ENCODE peak calls at places on chromosomes 5 and 9, in nine cellular contexts. Z, N, X, E, I, M, A, P and C are unnamed samples. For H3K4me1, the result is how much of the 10 kb centered on the place peaks cover.

GRCh38 chr5:139982975-139983240 is 60.2 kb downstream of the NRG2 start:
- DNase-seq in Z (no peak), N (no peak), X (no peak), E (no peak), I (no peak), M (no peak), A (no peak), P (no peak), C (no peak)

GRCh38 chr5:54516051-54516645 is 1.4 kb upstream of the SNX18 start:
- DNase-seq in Z (peak), N (no peak), X (no peak), E (no peak), I (no peak), M (no peak), A (no peak), P (no peak), C (no peak)

GRCh38 chr9:69104830-69105527 is 69.1 kb upstream of the TJP2 start:
- DNase-seq in Z (no peak), N (peak), X (peak), E (peak), I (no peak), M (peak), A (no peak), P (peak), C (no peak)

GRCh38 chr5:7849531-7850240 is 1.2 kb downstream of the CFAP90 start:
- DNase-seq in Z (peak), N (peak), X (no peak), E (no peak), I (no peak), M (no peak), A (no peak), P (no peak), C (no peak)

GRCh38 chr5:8457187-8458037 is 588.5 kb downstream of the MTRR start:
- DNase-seq in Z (peak), N (peak), X (peak), E (no peak), I (peak), M (peak), A (peak), P (peak), C (peak)

GRCh38 chr9:13358128-13358527 is 78.6 kb upstream of the MPDZ start:
- DNase-seq in Z (no peak), N (no peak), X (no peak), E (no peak), I (no peak), M (no peak), A (no peak), P (no peak), C (no peak)

GRCh38 chr9:90972057-90972456 is 170.4 kb downstream of the SYK start:
- DNase-seq in Z (no peak), N (no peak), X (no peak), E (no peak), I (no peak), M (no peak), A (no peak), P (peak), C (no peak)

GRCh38 chr5:180718810-180719453 is 20.9 kb downstream of the OR2Y1 start:
- DNase-seq in Z (peak), N (peak), X (no peak), E (peak), I (no peak), M (no peak), A (no peak), P (peak), C (no peak)

DNA sequence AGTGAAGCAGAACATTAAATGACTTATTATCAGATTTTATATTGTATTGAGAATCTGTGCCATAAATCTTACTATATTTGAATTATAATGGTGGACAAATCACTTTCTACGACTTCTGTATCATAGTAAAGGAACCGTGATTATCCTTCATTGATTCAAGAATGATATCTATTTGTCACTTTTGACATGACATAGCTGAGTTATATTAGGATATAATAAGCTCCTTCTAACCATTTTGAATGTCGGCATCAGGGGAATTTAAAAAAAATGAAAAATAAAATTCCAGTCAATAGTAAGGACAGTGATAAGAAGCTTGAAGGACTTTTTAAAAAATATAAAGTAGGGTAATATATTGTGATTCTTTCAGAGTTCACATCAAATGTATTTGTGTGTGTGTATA is 338.9 kb upstream of the ACO1 start:
- DNase-seq in Z (no peak), N (no peak), X (no peak), E (no peak), I (no peak), M (no peak), A (no peak), P (no peak), C (no peak)
- H3K27ac ChIP-seq in Z (no peak), N (no peak), X (no peak), E (no peak), I (no peak), M (no peak), A (no peak), P (no peak), C (no peak)

DNA sequence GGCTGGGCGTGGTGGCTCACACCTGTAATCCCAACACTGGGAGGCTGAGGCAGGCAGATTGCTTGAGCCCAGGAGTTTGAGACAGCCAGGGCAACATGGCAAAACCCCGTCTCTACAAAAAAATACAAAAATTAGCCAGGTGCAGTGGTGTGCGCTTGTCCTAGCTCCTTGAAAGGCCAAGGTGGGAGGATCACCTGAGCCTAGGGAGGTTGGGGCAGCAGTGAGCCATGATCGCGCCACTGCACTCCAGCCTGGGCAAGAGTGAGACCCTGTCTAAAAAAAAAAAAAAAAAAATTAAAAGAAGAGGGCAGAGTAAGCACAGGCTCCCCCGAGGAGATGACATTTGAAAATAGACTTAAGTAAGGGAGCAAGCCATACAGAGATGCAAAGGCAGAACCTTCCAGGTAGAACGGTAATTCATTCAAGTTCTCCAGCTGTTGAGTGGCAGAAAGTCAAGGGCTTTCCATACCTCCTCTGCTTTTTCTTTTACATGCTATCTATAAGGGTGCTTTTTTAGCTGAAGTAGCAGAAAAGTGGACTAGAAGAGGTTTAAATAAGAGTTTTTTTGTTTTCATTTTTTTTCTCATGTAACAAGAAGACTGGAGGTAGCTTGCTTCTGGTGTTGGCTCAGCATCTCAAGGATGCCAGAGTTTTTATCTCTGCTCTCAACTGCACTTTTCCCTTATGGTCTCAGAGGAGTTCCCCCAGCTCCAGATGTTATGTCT is 40.8 kb downstream of the ERGIC1 start:
- DNase-seq in Z (no peak), N (no peak), X (no peak), E (no peak), I (no peak), M (no peak), A (no peak), P (no peak), C (no peak)
- H3K4me1 ChIP-seq in Z (under half), N (under half), X (under half), E (under half), I (under half), M (under half), A (under half), P (under half), C (under half)

DNA sequence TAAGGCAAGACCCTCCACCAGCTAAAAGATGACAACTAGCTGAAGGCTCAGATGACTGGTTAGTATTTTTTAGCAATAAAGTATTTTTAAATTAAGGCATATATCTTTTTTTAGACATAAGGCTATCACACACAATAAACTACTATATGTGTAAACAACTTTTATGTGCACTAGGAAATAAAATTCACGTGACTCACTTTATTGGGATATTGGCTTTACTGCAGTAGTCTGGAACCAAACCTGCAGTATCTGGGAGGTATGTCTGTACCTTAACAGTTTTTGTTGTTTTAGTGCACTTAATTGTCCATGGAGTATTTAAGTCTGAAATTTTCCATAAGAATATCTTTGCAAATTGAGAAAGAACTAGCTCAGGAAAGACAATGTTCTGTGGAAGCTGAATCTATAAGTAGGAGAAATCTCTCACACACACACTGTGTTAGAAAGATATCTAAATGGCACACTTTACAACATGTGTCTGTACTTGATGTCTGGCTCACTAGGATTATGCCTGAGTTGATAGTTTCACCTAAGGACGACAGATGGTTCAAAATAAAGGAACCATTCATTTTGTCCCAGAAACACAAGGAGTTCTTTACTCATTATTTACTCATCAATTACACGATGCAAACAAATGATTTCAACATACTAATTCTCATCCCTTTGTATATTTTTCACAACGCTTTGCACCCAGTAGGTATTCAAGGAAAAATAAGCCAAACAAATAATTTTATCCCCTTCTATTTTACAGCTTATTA is 4.6 kb downstream of the RAPGEF6 start:
- DNase-seq in Z (no peak), N (peak), X (no peak), E (no peak), I (no peak), M (no peak), A (no peak), P (no peak), C (no peak)
- H3K4me3 ChIP-seq in Z (no peak), N (peak), X (no peak), E (no peak), I (no peak), M (no peak), A (no peak), P (no peak), C (no peak)

DNA sequence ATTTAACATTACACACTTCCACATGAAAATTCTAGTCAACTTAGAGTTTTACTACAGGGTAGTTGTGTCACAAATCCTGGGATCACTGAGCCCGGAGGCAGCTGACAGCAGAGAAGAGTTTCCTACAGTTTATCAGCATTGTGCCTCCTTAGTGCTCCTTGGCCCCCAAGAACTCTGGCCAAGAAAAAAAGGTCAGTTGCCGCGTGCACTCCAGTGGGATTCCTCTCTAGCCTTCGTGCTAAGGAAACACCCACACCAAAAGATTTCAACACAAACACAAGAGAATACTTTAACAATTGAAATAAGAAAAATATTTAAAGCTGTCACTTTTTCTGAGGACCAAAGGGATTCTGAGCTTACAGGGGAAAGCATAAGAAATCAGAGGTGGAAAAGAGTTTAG is 606.6 kb downstream of the RAB3C start:
- DNase-seq in Z (no peak), N (no peak), X (no peak), E (no peak), I (peak), M (no peak), A (no peak), P (no peak), C (no peak)
- H3K27ac ChIP-seq in Z (no peak), N (no peak), X (no peak), E (no peak), I (peak), M (no peak), A (peak), P (peak), C (no peak)

DNA sequence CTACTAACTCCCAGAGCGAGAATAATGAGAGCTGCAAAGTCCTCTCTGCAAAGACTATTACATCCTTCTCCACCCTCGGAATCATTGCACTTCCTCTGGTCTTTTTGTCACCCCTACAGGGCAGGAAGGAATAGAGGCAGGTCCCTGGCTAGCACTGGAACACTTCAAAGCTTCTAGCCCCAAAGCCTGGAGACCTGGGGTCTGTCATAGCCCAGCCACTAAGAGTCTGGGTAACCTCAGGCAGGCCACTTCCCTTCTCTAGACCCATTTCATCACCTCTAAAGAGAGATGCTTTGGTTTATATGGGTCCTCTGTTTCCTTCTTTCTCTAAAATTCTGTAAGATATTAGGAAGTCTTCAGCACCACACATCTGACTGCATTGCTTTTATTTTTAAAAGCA is 6.7 kb downstream of the ADRB2 start:
- DNase-seq in Z (no peak), N (no peak), X (no peak), E (peak), I (no peak), M (no peak), A (no peak), P (no peak), C (no peak)
- H3K4me1 ChIP-seq in Z (under half), N (under half), X (under half), E (under half), I (under half), M (under half), A (under half), P (under half), C (under half)

DNA sequence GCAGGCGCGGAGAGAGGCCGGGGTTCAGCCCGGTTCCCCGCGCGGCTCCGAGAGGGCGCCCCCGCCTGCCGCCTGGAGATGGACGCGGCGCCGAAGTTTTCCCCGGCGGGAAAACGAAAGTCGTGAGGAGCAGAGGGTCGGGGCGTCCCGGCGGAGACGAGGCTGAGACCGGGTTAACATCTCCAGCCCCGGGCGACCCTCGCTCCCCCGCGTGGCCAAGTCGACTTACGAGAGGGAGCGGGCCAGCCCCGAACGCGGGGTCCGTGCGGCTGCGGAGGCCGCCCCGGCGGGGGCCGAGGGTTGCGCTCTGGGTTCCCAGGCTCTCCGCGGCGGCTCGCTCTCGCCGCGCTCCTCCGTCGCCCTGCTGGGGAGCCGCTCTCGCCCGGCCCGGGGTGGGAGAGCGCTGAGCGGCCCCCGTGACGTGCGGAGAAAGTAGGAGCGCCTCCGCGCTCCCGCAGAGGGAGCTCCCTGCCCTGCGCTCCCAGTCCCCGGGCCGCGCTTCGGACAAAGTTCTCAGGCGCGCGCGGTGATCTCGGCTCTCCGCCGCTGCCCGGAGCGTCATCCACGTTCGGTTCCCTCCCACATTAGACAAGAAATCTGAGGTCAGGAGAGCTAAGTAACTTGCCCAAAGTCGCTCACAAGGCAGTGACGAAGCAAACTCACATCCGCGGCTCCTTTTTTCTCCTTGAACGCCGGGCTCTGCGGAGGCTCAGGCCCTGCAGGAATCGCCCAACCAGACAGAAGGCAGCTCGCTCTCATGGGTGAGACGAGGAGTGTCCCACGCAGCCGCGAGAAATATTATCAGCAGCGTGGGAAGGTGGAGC is 1.1 kb upstream of the GCNT4 start:
- DNase-seq in Z (peak), N (peak), X (peak), E (peak), I (peak), M (peak), A (peak), P (peak), C (peak)
- H3K4me3 ChIP-seq in Z (peak), N (peak), X (peak), E (peak), I (peak), M (peak), A (peak), P (peak), C (peak)

DNA sequence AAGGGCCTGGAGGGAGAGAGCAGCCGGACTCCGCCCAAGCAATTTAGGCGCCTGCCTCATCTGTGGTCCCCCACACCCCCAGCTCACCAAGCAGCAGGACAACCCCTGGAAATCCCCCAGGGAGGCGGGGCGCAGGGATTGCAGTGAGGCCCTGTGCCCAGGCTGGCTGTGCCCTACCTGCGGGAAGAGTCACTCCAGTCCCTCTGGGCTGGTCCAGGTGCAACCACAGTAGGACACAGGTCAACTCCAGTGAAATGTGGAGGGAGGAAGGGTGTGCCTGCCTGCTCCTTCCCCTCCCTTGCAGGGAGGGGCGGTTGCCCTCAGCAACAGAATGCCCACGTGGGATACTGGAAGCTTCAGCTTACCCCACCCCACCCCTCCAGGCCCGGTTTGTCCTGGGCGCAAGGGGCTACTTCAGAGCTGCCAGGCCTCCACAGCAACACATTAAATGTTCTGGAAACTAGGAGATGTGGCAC is 22.7 kb downstream of the ABO start:
- DNase-seq in Z (no peak), N (no peak), X (peak), E (no peak), I (peak), M (no peak), A (no peak), P (peak), C (no peak)
- H3K27ac ChIP-seq in Z (no peak), N (no peak), X (peak), E (no peak), I (no peak), M (no peak), A (no peak), P (peak), C (peak)